ENCODE peak calls at places on chromosomes 12 and 14, in seven cellular contexts. R, U, Z, H, X, Q and S are unnamed samples.

GRCh38 chr14:55756563-55756962 is 176.6 kb downstream of the KTN1 start:
- DNase-seq in R (peak; percentile 36), U (no peak), Z (no peak), H (no peak), X (no peak), Q (no peak), S (no peak)

GRCh38 chr14:46691819-46692218 is 40.2 kb upstream of the RPL10L start:
- DNase-seq in R (no peak), U (no peak), Z (no peak), H (no peak), X (no peak), Q (no peak), S (no peak)

GRCh38 chr14:52808101-52808500 is 16.7 kb upstream of the GNPNAT1 start:
- DNase-seq in R (no peak), U (no peak), Z (no peak), H (no peak), X (no peak), Q (no peak), S (no peak)

GRCh38 chr12:111636209-111636928 is 37.3 kb upstream of the ATXN2 start:
- DNase-seq in R (peak; percentile 84), U (peak; percentile 73), Z (peak; percentile 55), H (peak; percentile 61), X (peak; percentile 72), Q (no peak), S (peak; percentile 29)

GRCh38 chr12:95943231-95943842 is at the start of gene AMDHD1:
- DNase-seq in R (peak; percentile 81), U (peak; percentile 24), Z (peak; percentile 85), H (no peak), X (peak; percentile 82), Q (peak; percentile 52), S (peak; percentile 80)

GRCh38 chr12:116737774-116738657 is at the start of the genes RNFT2 and SPRING1:
- DNase-seq in R (peak; percentile 99), U (peak; percentile 99), Z (peak; percentile 99), H (peak; percentile 97), X (peak; percentile 98), Q (peak; percentile 99), S (peak; percentile 99)

GRCh38 chr14:44291516-44291915 is 215.6 kb downstream of the FSCB start:
- DNase-seq in R (no peak), U (no peak), Z (no peak), H (no peak), X (no peak), Q (no peak), S (no peak)

GRCh38 chr12:126385785-126386184 is 1320.5 kb downstream of the AACS start:
- DNase-seq in R (no peak), U (no peak), Z (no peak), H (no peak), X (no peak), Q (no peak), S (no peak)

GRCh38 chr12:3218150-3218845 is 141.1 kb downstream of the TSPAN9 start:
- DNase-seq in R (no peak), U (peak; percentile 93), Z (peak; percentile 87), H (no peak), X (peak; percentile 45), Q (peak; percentile 47), S (peak; percentile 67)

GRCh38 chr14:93977790-93978581 is 1.6 kb upstream of the ASB2 start:
- DNase-seq in R (no peak), U (no peak), Z (no peak), H (no peak), X (no peak), Q (peak; percentile 42), S (no peak)

GRCh38 chr14:84859116-84859515 is 670.8 kb upstream of the FLRT2 start:
- DNase-seq in R (no peak), U (no peak), Z (no peak), H (no peak), X (no peak), Q (no peak), S (no peak)

GRCh38 chr14:71803539-71804260 is 128.5 kb upstream of the RGS6 start:
- DNase-seq in R (no peak), U (no peak), Z (no peak), H (peak; percentile 5), X (no peak), Q (peak; percentile 79), S (no peak)

GRCh38 chr12:69007166-69007857 is 74.3 kb upstream of the CPM start:
- DNase-seq in R (peak; percentile 73), U (no peak), Z (no peak), H (peak; percentile 29), X (peak; percentile 75), Q (peak; percentile 46), S (no peak)

GRCh38 chr12:6269986-6270385 is 40.5 kb upstream of the PLEKHG6 start:
- DNase-seq in R (no peak), U (no peak), Z (no peak), H (no peak), X (no peak), Q (no peak), S (no peak)

GRCh38 chr12:71270057-71270456 is 112.3 kb upstream of the TSPAN8 start:
- DNase-seq in R (no peak), U (no peak), Z (no peak), H (no peak), X (no peak), Q (no peak), S (no peak)

GRCh38 chr12:26434299-26434915 is 239.0 kb downstream of the SSPN start:
- DNase-seq in R (peak; percentile 71), U (no peak), Z (peak; percentile 52), H (peak; percentile 33), X (peak; percentile 72), Q (peak; percentile 60), S (peak; percentile 34)

GRCh38 chr14:54420478-54421116 is 20.6 kb downstream of the CNIH1 start:
- DNase-seq in R (peak; percentile 53), U (no peak), Z (peak; percentile 41), H (no peak), X (peak; percentile 45), Q (peak; percentile 34), S (peak; percentile 39)

GRCh38 chr12:78977463-78977862 is 112.9 kb downstream of the SYT1 start:
- DNase-seq in R (no peak), U (no peak), Z (no peak), H (no peak), X (no peak), Q (no peak), S (no peak)

GRCh38 chr12:5200276-5201087 is 156.8 kb downstream of the KCNA5 start:
- DNase-seq in R (peak; percentile 88), U (peak; percentile 16), Z (peak; percentile 64), H (no peak), X (peak; percentile 84), Q (no peak), S (peak; percentile 93)

GRCh38 chr14:80638620-80639215 is 302.8 kb downstream of the CEP128 start:
- DNase-seq in R (no peak), U (no peak), Z (no peak), H (peak; percentile 79), X (no peak), Q (peak; percentile 57), S (no peak)

GRCh38 chr14:80637726-80638619 is 303.6 kb downstream of the CEP128 start:
- DNase-seq in R (no peak), U (no peak), Z (no peak), H (peak; percentile 66), X (no peak), Q (no peak), S (no peak)

GRCh38 chr14:80634106-80634758 is 307.3 kb downstream of the CEP128 start:
- DNase-seq in R (no peak), U (no peak), Z (no peak), H (no peak), X (no peak), Q (peak; percentile 46), S (no peak)

DNA sequence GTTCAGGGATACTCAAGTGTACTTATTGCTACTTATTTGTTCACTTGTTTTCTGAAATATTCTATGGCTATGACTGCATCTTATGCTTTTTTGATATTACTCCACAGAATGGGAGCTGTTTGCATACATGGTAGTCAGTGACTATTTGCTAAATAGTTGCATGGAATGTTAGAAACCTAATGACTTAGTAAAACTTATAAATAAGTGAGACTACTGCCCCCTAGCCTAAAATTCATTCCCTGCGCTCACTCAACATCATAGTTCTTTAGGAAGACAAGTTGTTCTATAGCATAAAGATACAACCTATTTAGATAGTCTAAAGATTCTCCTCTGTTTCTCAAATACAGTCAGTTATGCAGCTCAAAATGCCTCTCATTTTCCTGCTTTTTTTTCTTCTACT is 305.5 kb downstream of the CEP128 start:
- DNase-seq in R (peak; percentile 29), U (no peak), Z (no peak), H (no peak), X (no peak), Q (no peak), S (no peak)
- TF ChIP-seq CTCF in R (peak; percentile 66), U (no peak), Z (no peak), H (peak; percentile 22), X (peak; percentile 21), Q (peak; percentile 33), S (no peak)

GRCh38 chr12:29707846-29708245 is 75.9 kb downstream of the TMTC1 start:
- DNase-seq in R (no peak), U (no peak), Z (no peak), H (no peak), X (no peak), Q (no peak), S (no peak)

GRCh38 chr12:29700761-29701481 is 82.8 kb downstream of the TMTC1 start:
- DNase-seq in R (no peak), U (no peak), Z (no peak), H (no peak), X (no peak), Q (no peak), S (no peak)

GRCh38 chr12:29702972-29703371 is 80.8 kb downstream of the TMTC1 start:
- DNase-seq in R (no peak), U (no peak), Z (no peak), H (no peak), X (no peak), Q (no peak), S (no peak)

GRCh38 chr12:29702222-29702621 is 81.5 kb downstream of the TMTC1 start:
- DNase-seq in R (no peak), U (no peak), Z (no peak), H (no peak), X (no peak), Q (no peak), S (no peak)

GRCh38 chr12:29703528-29703927 is 80.2 kb downstream of the TMTC1 start:
- DNase-seq in R (no peak), U (no peak), Z (no peak), H (no peak), X (no peak), Q (no peak), S (no peak)
- TF ChIP-seq CTCF in R (no peak), U (no peak), Z (no peak), H (no peak), X (no peak), Q (no peak), S (no peak)

GRCh38 chr12:43551971-43552559 is at the start of gene ADAMTS20:
- DNase-seq in R (peak; percentile 96), U (no peak), Z (peak; percentile 93), H (no peak), X (peak; percentile 71), Q (peak; percentile 18), S (peak; percentile 91)
- TF ChIP-seq CTCF in R (peak; percentile 59), U (no peak), Z (no peak), H (no peak), X (no peak), Q (no peak), S (peak; percentile 63)

DNA sequence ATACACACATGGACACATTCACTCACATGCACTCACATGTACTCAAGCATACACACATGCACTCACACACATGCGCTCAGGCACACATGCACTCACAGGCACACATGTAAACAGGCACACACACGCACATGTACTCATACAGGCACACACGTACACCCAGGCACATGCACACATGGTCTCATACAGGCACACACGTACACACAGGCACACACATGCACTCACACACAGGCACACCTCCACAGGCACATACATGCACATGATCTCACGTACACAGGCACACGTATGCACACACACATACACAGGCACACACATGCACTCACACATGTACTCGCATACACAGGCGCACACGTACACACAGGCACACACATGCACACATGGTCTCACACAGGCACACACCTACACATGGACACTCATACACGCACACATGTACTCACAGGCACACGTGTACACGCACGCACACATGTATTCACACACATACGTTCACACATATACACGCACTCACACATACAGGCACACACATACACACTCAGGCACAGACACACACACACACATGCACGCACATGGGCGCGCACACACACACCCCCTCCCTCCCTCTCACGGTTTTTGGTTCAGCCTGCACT is 138.9 kb downstream of the CACNA1C start:
- DNase-seq in R (no peak), U (no peak), Z (no peak), H (no peak), X (no peak), Q (no peak), S (no peak)
- TF ChIP-seq CTCF in R (no peak), U (no peak), Z (no peak), H (no peak), X (no peak), Q (no peak), S (no peak)